ENCODE peak calls at places on chromosomes 7 and 10, in five cellular contexts. One of them, this sample, is unnamed.

GRCh38 chr7:90211391-90212148 is at the start of gene STEAP2:
- DNase-seq in epithelial cell of esophagus: peak; percentile 87
- DNase-seq in fibroblast of pulmonary artery: peak; percentile 94
- DNase-seq in mammary epithelial cell: peak; percentile 88
- DNase-seq in B cell: no peak
- DNase-seq in this sample: peak; percentile 94

GRCh38 chr7:134449596-134450194 is 9.2 kb downstream of the AKR1B1 start:
- DNase-seq in epithelial cell of esophagus: no peak
- DNase-seq in fibroblast of pulmonary artery: no peak
- DNase-seq in B cell: no peak
- DNase-seq in mammary epithelial cell: no peak
- DNase-seq in this sample: no peak

GRCh38 chr10:80078448-80079311 is at the start of gene TMEM254:
- DNase-seq in epithelial cell of esophagus: peak; percentile 88
- DNase-seq in fibroblast of pulmonary artery: peak; percentile 91
- DNase-seq in B cell: peak; percentile 94
- DNase-seq in mammary epithelial cell: peak; percentile 80
- DNase-seq in this sample: peak; percentile 92

GRCh38 chr10:89535185-89536012 is at the start of gene SLC16A12:
- DNase-seq in B cell: no peak
- DNase-seq in epithelial cell of esophagus: peak; percentile 6
- DNase-seq in fibroblast of pulmonary artery: peak; percentile 21
- DNase-seq in mammary epithelial cell: no peak
- DNase-seq in this sample: peak; percentile 63

GRCh38 chr7:69190025-69190424 is 408.2 kb upstream of the AUTS2 start:
- DNase-seq in fibroblast of pulmonary artery: no peak
- DNase-seq in epithelial cell of esophagus: no peak
- DNase-seq in mammary epithelial cell: no peak
- DNase-seq in B cell: no peak
- DNase-seq in this sample: no peak

GRCh38 chr7:123012435-123012834 is 16.9 kb upstream of the TAS2R16 start:
- DNase-seq in epithelial cell of esophagus: no peak
- DNase-seq in fibroblast of pulmonary artery: no peak
- DNase-seq in B cell: no peak
- DNase-seq in mammary epithelial cell: no peak
- DNase-seq in this sample: no peak

GRCh38 chr7:42232275-42232674 is 4.7 kb downstream of the GLI3 start:
- DNase-seq in mammary epithelial cell: peak; percentile 94
- DNase-seq in epithelial cell of esophagus: peak; percentile 94
- DNase-seq in B cell: no peak
- DNase-seq in fibroblast of pulmonary artery: peak; percentile 57
- DNase-seq in this sample: no peak

GRCh38 chr7:114345494-114345893 is 69.1 kb upstream of the FOXP2 start:
- DNase-seq in epithelial cell of esophagus: peak; percentile 55
- DNase-seq in fibroblast of pulmonary artery: peak; percentile 16
- DNase-seq in mammary epithelial cell: peak; percentile 79
- DNase-seq in B cell: no peak
- DNase-seq in this sample: peak; percentile 63

GRCh38 chr10:15361131-15361530 is 10.0 kb downstream of the FAM171A1 start:
- DNase-seq in B cell: no peak
- DNase-seq in fibroblast of pulmonary artery: no peak
- DNase-seq in epithelial cell of esophagus: no peak
- DNase-seq in mammary epithelial cell: no peak
- DNase-seq in this sample: no peak

GRCh38 chr10:32259551-32259950 is 87.4 kb downstream of the EPC1 start:
- DNase-seq in fibroblast of pulmonary artery: no peak
- DNase-seq in mammary epithelial cell: no peak
- DNase-seq in epithelial cell of esophagus: no peak
- DNase-seq in B cell: no peak
- DNase-seq in this sample: no peak

GRCh38 chr7:18570890-18571478 is 75.4 kb downstream of the HDAC9 start:
- DNase-seq in mammary epithelial cell: peak; percentile 22
- DNase-seq in fibroblast of pulmonary artery: peak; percentile 74
- DNase-seq in epithelial cell of esophagus: peak; percentile 61
- DNase-seq in B cell: no peak
- DNase-seq in this sample: peak; percentile 77

GRCh38 chr10:75395171-75395954 is 6.2 kb downstream of the ZNF503 start:
- DNase-seq in B cell: no peak
- DNase-seq in fibroblast of pulmonary artery: no peak
- DNase-seq in epithelial cell of esophagus: peak; percentile 52
- DNase-seq in mammary epithelial cell: peak; percentile 26
- DNase-seq in this sample: no peak

GRCh38 chr7:64775289-64775688 is 18.9 kb upstream of the ZNF138 start:
- DNase-seq in mammary epithelial cell: no peak
- DNase-seq in B cell: no peak
- DNase-seq in epithelial cell of esophagus: peak; percentile 13
- DNase-seq in fibroblast of pulmonary artery: no peak
- DNase-seq in this sample: no peak

GRCh38 chr10:124125305-124126116 is 32.1 kb upstream of the CHST15 start:
- DNase-seq in mammary epithelial cell: peak; percentile 57
- DNase-seq in fibroblast of pulmonary artery: no peak
- DNase-seq in B cell: no peak
- DNase-seq in epithelial cell of esophagus: peak; percentile 20
- DNase-seq in this sample: peak; percentile 34

GRCh38 chr10:82609845-82610244 is 734.9 kb downstream of the NRG3 start:
- DNase-seq in epithelial cell of esophagus: no peak
- DNase-seq in fibroblast of pulmonary artery: no peak
- DNase-seq in B cell: no peak
- DNase-seq in mammary epithelial cell: no peak
- DNase-seq in this sample: no peak

GRCh38 chr10:103917326-103918052 is 495 bp downstream of the STN1 start:
- DNase-seq in epithelial cell of esophagus: peak; percentile 51
- DNase-seq in fibroblast of pulmonary artery: no peak
- DNase-seq in mammary epithelial cell: no peak
- DNase-seq in B cell: no peak
- DNase-seq in this sample: peak; percentile 90

GRCh38 chr10:71349401-71349800 is 30.3 kb downstream of the SLC29A3 start:
- DNase-seq in epithelial cell of esophagus: peak; percentile 85
- DNase-seq in fibroblast of pulmonary artery: no peak
- DNase-seq in B cell: no peak
- DNase-seq in mammary epithelial cell: peak; percentile 88
- DNase-seq in this sample: no peak

GRCh38 chr10:29689001-29689400 is 54.2 kb upstream of the SVIL start:
- DNase-seq in mammary epithelial cell: peak; percentile 73
- DNase-seq in epithelial cell of esophagus: peak; percentile 76
- DNase-seq in fibroblast of pulmonary artery: peak; percentile 74
- DNase-seq in B cell: no peak
- DNase-seq in this sample: peak; percentile 63

GRCh38 chr10:12235796-12236195 is 39.8 kb downstream of the CDC123 start:
- DNase-seq in epithelial cell of esophagus: peak; percentile 54
- DNase-seq in B cell: no peak
- DNase-seq in mammary epithelial cell: no peak
- DNase-seq in fibroblast of pulmonary artery: no peak
- DNase-seq in this sample: peak; percentile 46

GRCh38 chr10:12073526-12073925 is 4.8 kb downstream of the DHTKD1 start:
- DNase-seq in B cell: no peak
- DNase-seq in fibroblast of pulmonary artery: no peak
- DNase-seq in epithelial cell of esophagus: no peak
- DNase-seq in mammary epithelial cell: no peak
- DNase-seq in this sample: no peak

GRCh38 chr7:6246257-6246917 is 26.0 kb downstream of the CYTH3 start:
- DNase-seq in mammary epithelial cell: no peak
- DNase-seq in B cell: no peak
- DNase-seq in fibroblast of pulmonary artery: peak; percentile 51
- DNase-seq in epithelial cell of esophagus: no peak
- DNase-seq in this sample: peak; percentile 78

GRCh38 chr7:46386428-46387399 is 465.6 kb upstream of the IGFBP3 start:
- DNase-seq in epithelial cell of esophagus: no peak
- DNase-seq in mammary epithelial cell: no peak
- DNase-seq in B cell: no peak
- DNase-seq in fibroblast of pulmonary artery: peak; percentile 38
- DNase-seq in this sample: peak; percentile 65

GRCh38 chr7:94054130-94054529 is 50.0 kb upstream of the BET1 start:
- DNase-seq in B cell: no peak
- DNase-seq in epithelial cell of esophagus: no peak
- DNase-seq in mammary epithelial cell: no peak
- DNase-seq in fibroblast of pulmonary artery: no peak
- DNase-seq in this sample: no peak

DNA sequence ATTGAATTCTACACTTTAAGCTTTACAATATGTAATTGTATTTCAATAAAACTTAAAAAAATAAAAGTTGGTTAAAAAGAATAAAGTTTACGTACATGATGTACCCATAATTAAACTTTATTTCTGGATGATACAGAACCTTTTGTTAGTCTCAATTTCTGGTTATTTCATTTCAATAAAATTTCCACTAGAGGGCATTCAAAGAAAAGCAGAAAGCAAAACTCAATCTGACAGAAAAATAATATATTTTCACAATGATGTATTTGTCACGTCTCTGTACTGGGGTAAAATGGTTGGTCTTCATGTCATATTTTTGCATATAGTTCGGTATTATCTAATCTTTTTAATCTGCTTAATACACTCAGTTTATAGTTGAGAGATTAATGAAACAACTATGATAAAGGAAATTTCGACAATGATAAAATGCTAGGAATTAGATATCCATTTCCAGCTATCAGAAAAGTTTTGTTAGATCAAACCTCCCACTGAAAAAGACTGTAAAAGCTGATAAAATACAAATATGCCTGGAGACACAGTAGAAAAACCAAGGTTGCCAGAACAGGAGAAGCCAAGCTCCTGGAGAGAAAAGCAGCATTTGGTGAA is 27.4 kb downstream of the ASZ1 start:
- DNase-seq in B cell: no peak
- DNase-seq in fibroblast of pulmonary artery: peak; percentile 19
- DNase-seq in mammary epithelial cell: no peak
- DNase-seq in epithelial cell of esophagus: peak; percentile 17
- DNase-seq in this sample: peak; percentile 27
- TF ChIP-seq CTCF in B cell: no peak
- TF ChIP-seq CTCF in fibroblast of pulmonary artery: peak; percentile 50
- TF ChIP-seq CTCF in mammary epithelial cell: peak; percentile 43
- TF ChIP-seq CTCF in epithelial cell of esophagus: peak; percentile 40
- TF ChIP-seq CTCF in this sample: peak; percentile 51

GRCh38 chr10:102101152-102101551 is 19.0 kb downstream of the LDB1 start:
- DNase-seq in fibroblast of pulmonary artery: no peak
- DNase-seq in B cell: no peak
- DNase-seq in mammary epithelial cell: no peak
- DNase-seq in epithelial cell of esophagus: peak; percentile 43
- DNase-seq in this sample: peak; percentile 19
- TF ChIP-seq CTCF in fibroblast of pulmonary artery: no peak
- TF ChIP-seq CTCF in B cell: no peak
- TF ChIP-seq CTCF in mammary epithelial cell: peak; percentile 9
- TF ChIP-seq CTCF in epithelial cell of esophagus: peak; percentile 40
- TF ChIP-seq CTCF in this sample: peak; percentile 23

GRCh38 chr10:17737021-17737965 is 14.7 kb upstream of the TMEM236 start:
- DNase-seq in fibroblast of pulmonary artery: peak; percentile 67
- DNase-seq in epithelial cell of esophagus: peak; percentile 49
- DNase-seq in B cell: no peak
- DNase-seq in mammary epithelial cell: peak; percentile 11
- DNase-seq in this sample: peak; percentile 69
- TF ChIP-seq CTCF in fibroblast of pulmonary artery: peak; percentile 54
- TF ChIP-seq CTCF in epithelial cell of esophagus: peak; percentile 53
- TF ChIP-seq CTCF in B cell: peak; percentile 89
- TF ChIP-seq CTCF in mammary epithelial cell: peak; percentile 66
- TF ChIP-seq CTCF in this sample: peak; percentile 52

DNA sequence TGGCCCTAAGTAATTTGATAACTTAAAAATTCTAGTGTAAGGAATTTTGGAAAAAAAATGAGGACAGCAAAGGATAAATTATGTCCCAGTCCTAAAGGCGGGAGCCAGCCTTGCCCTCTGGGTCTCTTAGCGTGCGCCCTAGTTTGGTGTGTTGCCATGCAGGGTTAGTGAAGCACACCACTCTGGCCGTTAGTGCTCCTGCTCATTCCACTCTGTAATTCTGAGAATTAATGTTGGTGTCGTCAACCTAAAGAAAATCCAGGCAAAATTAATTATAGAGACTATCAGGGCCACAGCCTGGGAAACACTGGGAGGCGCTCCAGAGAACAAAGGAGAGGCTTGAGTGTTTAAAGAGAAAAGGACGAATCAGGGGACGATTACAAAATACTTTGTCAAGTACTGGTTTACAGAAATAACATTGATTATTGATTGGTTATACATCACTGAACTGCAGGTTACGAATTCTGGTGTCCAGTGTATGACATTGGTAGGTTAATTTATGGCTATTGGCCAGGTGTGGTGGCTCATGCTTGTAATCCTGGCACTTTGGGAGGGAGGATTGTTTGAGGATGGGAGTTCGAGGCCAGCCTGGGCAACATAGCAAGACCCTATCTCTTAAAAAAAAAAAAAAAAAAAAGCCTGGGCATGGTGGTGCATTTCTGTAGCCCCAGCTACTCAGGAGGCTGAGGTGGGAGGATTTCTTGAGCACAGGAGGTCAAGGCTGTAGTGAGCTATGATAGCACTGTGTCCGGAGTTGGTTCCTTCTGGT is 5.8 kb downstream of the DYNC2I1 start:
- DNase-seq in fibroblast of pulmonary artery: no peak
- DNase-seq in B cell: no peak
- DNase-seq in epithelial cell of esophagus: no peak
- DNase-seq in mammary epithelial cell: no peak
- DNase-seq in this sample: no peak
- TF ChIP-seq CTCF in fibroblast of pulmonary artery: no peak
- TF ChIP-seq CTCF in B cell: no peak
- TF ChIP-seq CTCF in epithelial cell of esophagus: no peak
- TF ChIP-seq CTCF in mammary epithelial cell: no peak
- TF ChIP-seq CTCF in this sample: peak; percentile 10

DNA sequence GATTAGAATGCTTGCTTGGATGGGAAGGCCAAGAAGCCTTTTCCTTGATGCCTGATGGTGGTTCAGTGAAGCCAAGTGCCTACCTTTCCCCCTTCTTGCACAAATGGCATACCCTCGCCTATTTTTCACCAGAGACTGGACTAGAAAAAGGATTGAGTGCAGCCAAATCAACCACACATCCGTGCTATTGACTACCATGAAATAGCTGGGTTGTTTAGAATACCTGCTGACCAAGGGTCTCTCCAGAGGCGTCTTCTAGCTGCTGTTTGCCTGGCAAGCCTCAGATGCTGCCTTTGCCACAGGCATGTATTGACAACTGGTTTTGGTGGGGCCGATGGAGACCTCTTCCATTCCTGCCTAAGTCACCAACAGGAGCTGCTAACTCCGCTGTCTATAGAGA is 146.5 kb downstream of the NRF1 start:
- DNase-seq in fibroblast of pulmonary artery: no peak
- DNase-seq in epithelial cell of esophagus: no peak
- DNase-seq in mammary epithelial cell: no peak
- DNase-seq in B cell: no peak
- DNase-seq in this sample: no peak
- TF ChIP-seq CTCF in fibroblast of pulmonary artery: no peak
- TF ChIP-seq CTCF in epithelial cell of esophagus: no peak
- TF ChIP-seq CTCF in mammary epithelial cell: no peak
- TF ChIP-seq CTCF in B cell: no peak
- TF ChIP-seq CTCF in this sample: no peak